ENCODE peak calls at places on chromosome 22, in five cellular contexts. G is retinal pigment epithelial cell, E is colonic mucosa, U is dorsolateral prefrontal cortex, O is AG04450. N is an unnamed sample.

GRCh38 chr22:29216011-29216872 is 10.5 kb downstream of the EMID1 start:
- DNase-seq in G (no peak), E (no peak), U (no peak), O (no peak), N (no peak)

GRCh38 chr22:49473286-49473685 is 354.4 kb downstream of the BRD1 start:
- DNase-seq in G (no peak), E (no peak), U (no peak), O (no peak), N (no peak)

GRCh38 chr22:28864878-28865596 is 18.3 kb upstream of the ZNRF3 start:
- DNase-seq in G (no peak), E (peak; percentile 31), U (no peak), O (no peak), N (no peak)

GRCh38 chr22:36026741-36027140 is 1.9 kb downstream of the RBFOX2 start:
- DNase-seq in G (no peak), E (no peak), U (no peak), O (no peak), N (no peak)

GRCh38 chr22:47205562-47205961 is 443.1 kb downstream of the TBC1D22A start:
- DNase-seq in G (no peak), E (no peak), U (no peak), O (no peak), N (no peak)

GRCh38 chr22:49954991-49955580 is 5.5 kb upstream of the PIM3 start:
- DNase-seq in G (no peak), E (no peak), U (no peak), O (no peak), N (no peak)

GRCh38 chr22:24156915-24157782 is 24.1 kb upstream of the SUSD2 start:
- DNase-seq in G (peak; percentile 21), E (peak; percentile 90), U (peak; percentile 44), O (no peak), N (no peak)

GRCh38 chr22:24938741-24939341 is 7.7 kb downstream of the LHFPL7 start:
- DNase-seq in G (no peak), E (peak; percentile 48), U (no peak), O (no peak), N (no peak)

GRCh38 chr22:36478966-36479365 is 2.5 kb downstream of the TXN2 start:
- DNase-seq in G (no peak), E (no peak), U (no peak), O (no peak), N (no peak)

GRCh38 chr22:50530857-50531545 is 1.2 kb upstream of the TYMP start:
- DNase-seq in G (no peak), E (peak; percentile 90), U (no peak), O (no peak), N (no peak)

GRCh38 chr22:29167032-29167911 is 38.4 kb upstream of the EMID1 start:
- DNase-seq in G (no peak), E (no peak), U (no peak), O (no peak), N (no peak)

GRCh38 chr22:50276143-50276542 is 6.0 kb upstream of the MAPK11 start:
- DNase-seq in G (no peak), E (peak; percentile 74), U (peak; percentile 79), O (no peak), N (no peak)

GRCh38 chr22:41301085-41302015 is at the start of gene ZC3H7B:
- DNase-seq in G (no peak), E (peak; percentile 85), U (peak; percentile 61), O (peak; percentile 27), N (no peak)

GRCh38 chr22:41915035-41915782 is at the start of gene SHISA8:
- DNase-seq in G (no peak), E (peak; percentile 58), U (no peak), O (no peak), N (no peak)

GRCh38 chr22:25366408-25366807 is 147.0 kb downstream of the CRYBB2 start:
- DNase-seq in G (no peak), E (no peak), U (no peak), O (no peak), N (no peak)

GRCh38 chr22:19011075-19011474 is 75.0 kb upstream of the PRODH start:
- DNase-seq in G (no peak), E (no peak), U (no peak), O (no peak), N (no peak)

GRCh38 chr22:35695202-35695601 is 22.5 kb upstream of the APOL5 start:
- DNase-seq in G (no peak), E (no peak), U (no peak), O (no peak), N (no peak)

DNA sequence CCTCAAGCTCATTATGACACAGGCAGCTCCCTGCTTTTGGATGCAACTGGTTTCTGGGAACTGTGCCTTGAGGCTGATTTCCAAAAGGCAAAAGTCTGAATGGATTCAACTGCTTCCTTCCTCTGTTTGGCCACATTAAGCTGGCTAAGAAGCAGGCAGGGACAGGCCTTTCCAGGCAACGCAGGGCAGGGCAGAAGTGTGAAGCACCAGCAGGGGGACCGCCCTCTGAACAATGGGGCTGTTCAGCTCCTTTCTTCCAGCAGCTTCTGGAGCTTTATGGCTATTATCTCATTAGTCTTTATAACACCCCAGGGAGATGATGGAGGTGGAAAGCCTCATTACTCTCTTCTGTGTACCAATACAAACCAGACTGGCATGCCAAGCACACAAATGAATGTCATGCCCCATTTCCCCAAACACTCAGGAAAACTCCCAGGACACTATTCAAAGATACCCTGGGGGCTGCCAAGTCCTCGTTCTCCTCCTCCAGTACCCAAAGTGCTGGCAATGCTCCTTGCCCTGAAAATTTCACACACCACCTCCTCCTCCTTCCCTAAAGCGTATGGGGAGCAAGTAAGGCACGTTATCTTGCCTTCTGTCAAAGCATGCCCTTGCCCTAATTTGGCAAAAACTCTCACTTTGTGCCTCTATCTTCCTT is 21.3 kb downstream of the MORC2 start:
- DNase-seq in G (no peak), E (no peak), U (peak; percentile 29), O (no peak), N (no peak)
- H3K4me3 ChIP-seq in G (no peak overlapping the region), E (no peak overlapping the region), U (no peak overlapping the region), O (no peak overlapping the region), N (no peak overlapping the region)

DNA sequence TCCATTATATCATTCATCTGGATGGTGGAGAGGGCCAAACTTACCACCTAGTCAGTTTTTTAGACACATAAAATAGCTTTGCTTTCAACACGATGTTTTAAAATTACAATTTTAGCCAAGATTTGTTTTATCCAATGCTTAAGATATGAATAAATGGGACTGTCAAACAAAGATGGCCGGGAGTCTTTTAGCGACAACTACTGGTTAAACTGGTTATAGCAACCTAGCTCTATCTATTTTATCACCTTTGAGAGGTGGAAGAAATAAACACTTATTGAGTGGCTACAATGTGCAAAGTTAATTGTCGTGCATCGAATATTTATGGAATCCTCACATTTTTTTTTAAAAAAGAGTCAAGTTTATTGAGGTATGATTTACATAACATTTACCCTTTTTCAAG is 279.8 kb downstream of the MIAT start:
- DNase-seq in G (no peak), E (no peak), U (no peak), O (no peak), N (no peak)
- TF ChIP-seq CTCF in G (peak; percentile 7), E (no peak), U (no peak), O (no peak), N (no peak)

GRCh38 chr22:45784357-45785277 is 113.0 kb downstream of the ATXN10 start:
- DNase-seq in G (no peak), E (no peak), U (no peak), O (no peak), N (no peak)
- H3K4me3 ChIP-seq in G (no peak overlapping the region), E (no peak overlapping the region), U (no peak overlapping the region), O (no peak overlapping the region), N (no peak overlapping the region)

GRCh38 chr22:39556970-39557811 is 13.4 kb upstream of the CACNA1I start:
- DNase-seq in G (no peak), E (no peak), U (no peak), O (no peak), N (no peak)
- TF ChIP-seq CTCF in G (peak; percentile 10), E (no peak), U (peak; percentile 18), O (peak; percentile 11), N (peak; percentile 21)

GRCh38 chr22:38205261-38206128 is 3.7 kb downstream of the MAFF start:
- DNase-seq in G (no peak), E (peak; percentile 58), U (no peak), O (peak; percentile 46), N (peak; percentile 44)

GRCh38 chr22:38202437-38203089 is 769 bp downstream of the MAFF start:
- DNase-seq in G (peak; percentile 69), E (peak; percentile 91), U (peak; percentile 55), O (peak; percentile 71), N (no peak)

GRCh38 chr22:38203090-38203810 is 1.5 kb downstream of the MAFF start:
- DNase-seq in G (no peak), E (peak; percentile 83), U (no peak), O (no peak), N (no peak)

GRCh38 chr22:38203855-38204497 is 2.2 kb downstream of the MAFF start:
- DNase-seq in G (no peak), E (no peak), U (no peak), O (no peak), N (no peak)

GRCh38 chr22:38204784-38205183 is 3.0 kb downstream of the MAFF start:
- DNase-seq in G (no peak), E (no peak), U (no peak), O (no peak), N (no peak)
- H3K4me3 ChIP-seq in G (no peak overlapping the region), E (no peak overlapping the region), U (no peak overlapping the region), O (peak overlapping the region; percentile 31), N (no peak overlapping the region)

GRCh38 chr22:31730344-31730711 is 19.6 kb downstream of the PRR14L start:
- DNase-seq in G (no peak), E (no peak), U (no peak), O (no peak), N (no peak)
- TF ChIP-seq CTCF in G (peak; percentile 33), E (no peak), U (no peak), O (no peak), N (no peak)

GRCh38 chr22:43396934-43397457 is 14.8 kb upstream of the MPPED1 start:
- DNase-seq in G (no peak), E (no peak), U (no peak), O (no peak), N (no peak)
- H3K4me3 ChIP-seq in G (no peak overlapping the region), E (no peak overlapping the region), U (no peak overlapping the region), O (no peak overlapping the region), N (no peak overlapping the region)

GRCh38 chr22:45731798-45732495 is 60.3 kb downstream of the ATXN10 start:
- DNase-seq in G (no peak), E (no peak), U (no peak), O (no peak), N (no peak)
- TF ChIP-seq CTCF in G (peak; percentile 62), E (no peak), U (peak; percentile 33), O (peak; percentile 63), N (no peak)

GRCh38 chr22:44668886-44669724 is 32.9 kb upstream of the PRR5 start:
- DNase-seq in G (no peak), E (no peak), U (no peak), O (no peak), N (no peak)

GRCh38 chr22:44668190-44668885 is 33.7 kb upstream of the PRR5 start:
- DNase-seq in G (no peak), E (no peak), U (no peak), O (no peak), N (no peak)

GRCh38 chr22:44670220-44670983 is 31.6 kb upstream of the PRR5 start:
- DNase-seq in G (no peak), E (no peak), U (no peak), O (no peak), N (no peak)

GRCh38 chr22:44667829-44668189 is 34.2 kb upstream of the PRR5 start:
- DNase-seq in G (no peak), E (no peak), U (no peak), O (no peak), N (no peak)

DNA sequence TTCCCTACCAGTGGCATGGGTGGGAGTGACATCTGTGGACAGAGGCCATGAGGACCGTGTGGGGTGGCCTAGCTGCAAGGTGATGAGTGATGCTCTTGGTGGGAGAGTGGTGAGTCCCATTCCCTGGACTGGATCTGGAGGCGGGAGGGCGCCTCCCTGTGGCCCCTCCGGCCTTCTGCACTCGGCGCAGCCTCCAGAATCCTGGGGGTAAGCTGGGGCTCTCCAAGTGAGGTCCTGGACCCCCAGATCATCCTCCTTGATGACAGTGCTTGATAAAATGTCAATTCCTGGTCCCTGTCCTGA is 32.3 kb upstream of the PRR5 start:
- DNase-seq in G (no peak), E (no peak), U (no peak), O (no peak), N (no peak)
- H3K4me3 ChIP-seq in G (no peak overlapping the region), E (no peak overlapping the region), U (peak overlapping the region; percentile 55), O (peak overlapping the region; percentile 68), N (no peak overlapping the region)

N was measured in AG04449.